ENCODE peak calls at places on chromosomes 2 and 18, in four cellular contexts. U is GM12878, G is K562, W is HepG2. T is an unnamed sample.

GRCh38 chr2:112138143-112139032 is at the start of gene FBLN7:
- DNase-seq in U (no peak), G (no peak), W (no peak), T (no peak)

GRCh38 chr2:45276914-45277313 is 267.7 kb upstream of the SIX2 start:
- DNase-seq in G (no peak), U (no peak), W (peak; percentile 70), T (no peak)

GRCh38 chr2:190860985-190861721 is 19.5 kb upstream of the GLS start:
- DNase-seq in W (no peak), G (no peak), U (no peak), T (no peak)

GRCh38 chr2:80420530-80421208 is 116.1 kb upstream of the LRRTM1 start:
- DNase-seq in W (no peak), U (no peak), G (no peak), T (no peak)

GRCh38 chr2:145593991-145594702 is 1074.2 kb upstream of the ZEB2 start:
- DNase-seq in G (peak; percentile 52), W (no peak), U (no peak), T (no peak)

GRCh38 chr18:40877096-40877495 is 1077.9 kb upstream of the PIK3C3 start:
- DNase-seq in U (no peak), G (no peak), W (no peak), T (no peak)

GRCh38 chr2:74850816-74851566 is 17.1 kb downstream of the HK2 start:
- DNase-seq in W (no peak), G (no peak), U (no peak), T (no peak)

GRCh38 chr2:11498543-11499034 is 32.6 kb upstream of the E2F6 start:
- DNase-seq in U (peak; percentile 69), W (peak; percentile 80), G (no peak), T (no peak)

GRCh38 chr2:46353509-46353908 is 56.3 kb downstream of the EPAS1 start:
- DNase-seq in W (no peak), G (no peak), U (no peak), T (no peak)

GRCh38 chr2:121256720-121257475 is 28.1 kb downstream of the TFCP2L1 start:
- DNase-seq in U (no peak), W (no peak), G (no peak), T (no peak)

GRCh38 chr2:101305492-101306123 is 2.9 kb downstream of the RNF149 start:
- DNase-seq in U (no peak), W (no peak), G (peak; percentile 21), T (no peak)

GRCh38 chr2:165401285-165401852 is 68.1 kb upstream of the CSRNP3 start:
- DNase-seq in G (peak; percentile 8), U (peak; percentile 9), W (peak; percentile 67), T (peak; percentile 10)

GRCh38 chr2:20483496-20483895 is 36.6 kb downstream of the RHOB start:
- DNase-seq in U (no peak), G (no peak), W (no peak), T (no peak)

GRCh38 chr2:28707592-28707991 is 44.0 kb upstream of the PPP1CB start:
- DNase-seq in W (no peak), G (no peak), U (no peak), T (no peak)

GRCh38 chr2:60334610-60335009 is 218.8 kb downstream of the BCL11A start:
- DNase-seq in G (no peak), W (no peak), U (no peak), T (peak; percentile 84)

GRCh38 chr2:171957061-171957460 is 34.8 kb downstream of the HAT1 start:
- DNase-seq in W (peak; percentile 24), U (no peak), G (no peak), T (no peak)

GRCh38 chr18:78733762-78734613 is 245.6 kb upstream of the SALL3 start:
- DNase-seq in W (no peak), U (no peak), G (no peak), T (no peak)

GRCh38 chr2:101969723-101970122 is 22.0 kb upstream of the IL1R2 start:
- DNase-seq in U (no peak), W (no peak), G (no peak), T (no peak)

GRCh38 chr2:43024515-43024962 is 201.9 kb downstream of the ZFP36L2 start:
- DNase-seq in W (no peak), U (no peak), G (peak; percentile 84), T (peak; percentile 61)

GRCh38 chr2:21772624-21773023 is 648.9 kb downstream of the TDRD15 start:
- DNase-seq in W (no peak), G (no peak), U (no peak), T (no peak)

GRCh38 chr2:97926936-97927335 is 68.8 kb downstream of the TMEM131 start:
- DNase-seq in W (no peak), U (no peak), G (no peak), T (no peak)

GRCh38 chr2:157747695-157748370 is 119.2 kb upstream of the ACVR1C start:
- DNase-seq in U (peak; percentile 28), W (no peak), G (no peak), T (no peak)

GRCh38 chr2:19722486-19723420 is 179.0 kb downstream of the TTC32 start:
- DNase-seq in U (no peak), W (no peak), G (no peak), T (no peak)

GRCh38 chr2:158103358-158104021 is 1.8 kb downstream of the UPP2 start:
- DNase-seq in W (no peak), U (no peak), G (no peak), T (no peak)

GRCh38 chr2:148282201-148282600 is 261.3 kb downstream of the MBD5 start:
- DNase-seq in G (no peak), W (no peak), U (no peak), T (no peak)

GRCh38 chr2:130728007-130728454 is 839 bp upstream of the GPR148 start:
- DNase-seq in G (no peak), U (no peak), W (no peak), T (peak; percentile 45)

GRCh38 chr18:26540041-26540628 is 8.2 kb downstream of the KCTD1 start:
- DNase-seq in W (no peak), U (no peak), G (no peak), T (no peak)

GRCh38 chr2:236394571-236394970 is 130.4 kb upstream of the ASB18 start:
- DNase-seq in G (no peak), U (no peak), W (no peak), T (no peak)

GRCh38 chr2:45220227-45220626 is 211.0 kb upstream of the SIX2 start:
- DNase-seq in W (no peak), U (no peak), G (no peak), T (no peak)

GRCh38 chr2:68612765-68613519 is 30.4 kb upstream of the PROKR1 start:
- DNase-seq in G (no peak), U (no peak), W (no peak), T (no peak)

GRCh38 chr2:151945186-151945585 is 117.0 kb upstream of the ARL5A start:
- DNase-seq in U (no peak), G (no peak), W (no peak), T (no peak)
- TF ChIP-seq GABPA in U (no peak), G (no peak), W (no peak), T (no peak)

GRCh38 chr2:73294239-73294638 is 891 bp upstream of the EGR4 start:
- DNase-seq in U (no peak), G (no peak), W (no peak), T (no peak)
- H3K4me3 ChIP-seq in U (no peak overlapping the region), G (no peak overlapping the region), W (no peak overlapping the region), T (no peak overlapping the region)

DNA sequence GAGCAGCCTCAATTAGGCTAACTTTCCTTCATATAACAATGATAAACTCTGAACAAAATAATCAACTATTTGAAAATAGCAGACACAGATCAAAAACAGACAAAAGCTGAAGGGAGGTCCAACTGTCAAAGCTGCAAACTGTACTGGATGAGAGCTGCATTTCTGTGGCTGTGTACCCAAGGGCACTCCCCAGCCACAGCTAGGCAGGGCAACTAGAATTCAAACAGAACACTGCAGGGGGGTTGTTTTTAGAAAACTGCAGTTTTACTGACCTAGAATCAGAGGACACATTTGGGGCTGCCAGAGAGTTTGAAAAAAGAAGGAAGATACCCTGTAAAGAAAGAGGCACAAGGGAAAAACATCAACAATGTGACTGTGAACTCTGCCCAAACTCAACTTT is 56.8 kb downstream of the SMAD2 start:
- DNase-seq in G (no peak), W (no peak), U (no peak), T (no peak)
- H3K27ac ChIP-seq in G (no peak overlapping the region), W (no peak overlapping the region), U (no peak overlapping the region), T (no peak overlapping the region)

DNA sequence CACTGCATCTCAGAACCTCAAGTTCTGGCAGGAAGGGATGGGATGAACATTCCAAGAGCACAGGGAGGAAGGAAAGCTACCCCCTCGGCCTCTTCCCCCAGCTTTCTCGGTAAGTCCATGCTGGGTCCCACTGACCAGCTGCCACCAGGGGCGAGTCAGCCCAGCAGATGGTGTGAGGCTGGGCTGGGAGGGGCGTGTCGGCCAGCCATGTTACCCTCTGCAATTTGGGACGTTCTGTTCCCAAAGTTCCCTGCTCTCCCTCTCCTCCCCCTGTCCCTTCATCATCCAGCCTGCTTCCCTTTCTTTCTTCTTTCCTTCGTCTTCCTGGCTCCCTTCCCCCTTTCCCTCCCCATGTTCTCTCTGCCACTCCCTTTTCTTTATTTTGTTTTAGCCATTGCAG is 74.3 kb upstream of the TNP1 start:
- DNase-seq in U (no peak), W (no peak), G (peak; percentile 13), T (no peak)
- TF ChIP-seq GABPA in U (no peak), W (no peak), G (no peak), T (no peak)

GRCh38 chr2:219551412-219551811 is 7.6 kb downstream of the TMEM198 start:
- DNase-seq in W (no peak), U (no peak), G (peak; percentile 60), T (no peak)
- H3K4me3 ChIP-seq in W (peak overlapping the region; percentile 79), U (no peak overlapping the region), G (peak overlapping the region; percentile 68), T (no peak overlapping the region)

DNA sequence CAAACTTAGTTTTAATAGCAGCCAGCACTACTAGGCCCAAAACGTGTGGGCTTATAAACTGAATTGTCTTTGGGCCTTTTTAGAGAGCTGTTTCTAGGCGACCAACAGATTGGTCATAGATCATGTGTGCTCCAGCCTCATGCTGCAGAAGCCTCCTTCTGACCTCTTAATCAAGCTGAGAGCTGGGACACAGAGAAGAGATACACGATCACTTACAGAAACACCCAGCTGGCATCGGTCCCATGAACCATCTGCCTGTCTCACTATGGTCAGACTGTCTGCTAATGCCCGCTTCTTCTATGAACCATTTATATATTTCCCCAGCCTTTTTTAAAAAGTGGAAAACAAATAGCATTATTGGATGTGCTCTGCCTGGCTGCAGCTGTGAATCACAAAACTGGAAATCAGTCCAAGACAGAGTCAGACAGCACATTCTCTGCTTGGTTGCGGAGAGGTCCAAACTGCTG is 165.5 kb upstream of the SLC14A2 start:
- DNase-seq in W (no peak), G (no peak), U (no peak), T (no peak)
- H3K27ac ChIP-seq in W (no peak overlapping the region), G (no peak overlapping the region), U (no peak overlapping the region), T (no peak overlapping the region)

GRCh38 chr2:232476791-232477190 is 10.8 kb downstream of the ECEL1 start:
- DNase-seq in W (no peak), G (no peak), U (no peak), T (no peak)
- TF ChIP-seq GABPA in W (no peak), G (no peak), U (no peak), T (no peak)

DNA sequence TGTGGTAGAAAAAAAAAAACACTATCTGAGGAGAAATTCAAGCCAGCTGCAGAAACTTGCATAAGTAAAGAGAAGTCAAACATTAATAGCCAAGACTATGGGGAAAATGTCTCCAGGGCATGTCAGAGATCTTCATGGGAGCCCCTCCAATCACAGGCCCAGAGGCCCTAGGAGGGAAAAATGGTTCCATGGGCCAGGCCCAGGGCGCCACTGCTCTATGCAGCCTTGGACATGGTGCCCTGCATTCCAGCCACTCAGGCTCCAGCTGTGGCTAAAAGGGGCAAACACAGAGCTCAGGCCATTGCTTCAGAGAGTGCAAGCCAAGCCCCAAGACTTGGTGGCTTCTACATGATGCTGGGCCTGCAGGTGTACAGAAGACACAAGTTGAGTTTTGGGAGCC is 354.7 kb downstream of the NBAS start:
- DNase-seq in W (no peak), G (no peak), U (no peak), T (no peak)
- H3K4me3 ChIP-seq in W (no peak overlapping the region), G (no peak overlapping the region), U (no peak overlapping the region), T (no peak overlapping the region)

GRCh38 chr18:10015288-10015701 is 101.5 kb downstream of the VAPA start:
- DNase-seq in G (no peak), U (no peak), W (no peak), T (no peak)
- H3K27ac ChIP-seq in G (no peak overlapping the region), U (no peak overlapping the region), W (no peak overlapping the region), T (no peak overlapping the region)

T was measured in HL-60.